ENCODE peak calls at places on chromosomes 16 and 17, in seven cellular contexts. One of them, this sample, is unnamed.

GRCh38 chr16:56344518-56345405 is 80.6 kb downstream of the AMFR start:
- DNase-seq in activated CD4-positive, alpha-beta T cell treated with anti-CD3 and anti-CD28 coated beads for 24 hours: no peak
- DNase-seq in GF-D8: no peak
- DNase-seq in GM04503: no peak
- DNase-seq in cardiac fibroblast: no peak
- DNase-seq in GM10248: no peak
- DNase-seq in anterior cingulate cortex: no peak
- DNase-seq in this sample: no peak

GRCh38 chr17:81509687-81510523 is 2.7 kb downstream of the ACTG1 start:
- DNase-seq in activated CD4-positive, alpha-beta T cell treated with anti-CD3 and anti-CD28 coated beads for 24 hours: no peak
- DNase-seq in GF-D8: no peak
- DNase-seq in cardiac fibroblast: peak
- DNase-seq in GM04503: no peak
- DNase-seq in GM10248: no peak
- DNase-seq in anterior cingulate cortex: no peak
- DNase-seq in this sample: no peak

GRCh38 chr16:53476867-53477266 is 26.1 kb downstream of the AKTIP start:
- DNase-seq in cardiac fibroblast: no peak
- DNase-seq in anterior cingulate cortex: no peak
- DNase-seq in GM10248: no peak
- DNase-seq in activated CD4-positive, alpha-beta T cell treated with anti-CD3 and anti-CD28 coated beads for 24 hours: no peak
- DNase-seq in GM04503: no peak
- DNase-seq in GF-D8: no peak
- DNase-seq in this sample: no peak

GRCh38 chr16:89958068-89958467 is 9.5 kb downstream of the DEF8 start:
- DNase-seq in activated CD4-positive, alpha-beta T cell treated with anti-CD3 and anti-CD28 coated beads for 24 hours: no peak
- DNase-seq in GM04503: no peak
- DNase-seq in GF-D8: no peak
- DNase-seq in anterior cingulate cortex: no peak
- DNase-seq in GM10248: peak
- DNase-seq in cardiac fibroblast: peak
- DNase-seq in this sample: no peak

GRCh38 chr17:29295420-29295819 is 1.5 kb upstream of the NUFIP2 start:
- DNase-seq in activated CD4-positive, alpha-beta T cell treated with anti-CD3 and anti-CD28 coated beads for 24 hours: no peak
- DNase-seq in GF-D8: no peak
- DNase-seq in GM10248: no peak
- DNase-seq in GM04503: no peak
- DNase-seq in cardiac fibroblast: no peak
- DNase-seq in anterior cingulate cortex: no peak
- DNase-seq in this sample: no peak

GRCh38 chr16:3472878-3473595 is 22.3 kb downstream of the C16orf90 start:
- DNase-seq in activated CD4-positive, alpha-beta T cell treated with anti-CD3 and anti-CD28 coated beads for 24 hours: no peak
- DNase-seq in GM04503: no peak
- DNase-seq in cardiac fibroblast: no peak
- DNase-seq in GM10248: no peak
- DNase-seq in anterior cingulate cortex: no peak
- DNase-seq in GF-D8: no peak
- DNase-seq in this sample: no peak

GRCh38 chr17:56879280-56879679 is 34.6 kb downstream of the TRIM25 start:
- DNase-seq in anterior cingulate cortex: no peak
- DNase-seq in GM04503: no peak
- DNase-seq in cardiac fibroblast: no peak
- DNase-seq in activated CD4-positive, alpha-beta T cell treated with anti-CD3 and anti-CD28 coated beads for 24 hours: no peak
- DNase-seq in GM10248: no peak
- DNase-seq in GF-D8: no peak
- DNase-seq in this sample: no peak

GRCh38 chr16:7137560-7138330 is 194.9 kb upstream of the RBFOX1 start:
- DNase-seq in GF-D8: no peak
- DNase-seq in anterior cingulate cortex: no peak
- DNase-seq in GM10248: no peak
- DNase-seq in cardiac fibroblast: no peak
- DNase-seq in activated CD4-positive, alpha-beta T cell treated with anti-CD3 and anti-CD28 coated beads for 24 hours: no peak
- DNase-seq in GM04503: no peak
- DNase-seq in this sample: no peak

GRCh38 chr17:79702071-79702470 is 28.7 kb upstream of the ENPP7 start:
- DNase-seq in GM04503: no peak
- DNase-seq in GF-D8: no peak
- DNase-seq in anterior cingulate cortex: no peak
- DNase-seq in cardiac fibroblast: no peak
- DNase-seq in activated CD4-positive, alpha-beta T cell treated with anti-CD3 and anti-CD28 coated beads for 24 hours: no peak
- DNase-seq in GM10248: no peak
- DNase-seq in this sample: no peak

GRCh38 chr17:65742433-65743312 is 181.2 kb upstream of the AXIN2 start:
- DNase-seq in activated CD4-positive, alpha-beta T cell treated with anti-CD3 and anti-CD28 coated beads for 24 hours: no peak
- DNase-seq in anterior cingulate cortex: no peak
- DNase-seq in GM04503: peak
- DNase-seq in GM10248: no peak
- DNase-seq in cardiac fibroblast: peak
- DNase-seq in GF-D8: no peak
- DNase-seq in this sample: no peak

GRCh38 chr16:72068930-72069329 is 5.9 kb downstream of the HPR start:
- DNase-seq in cardiac fibroblast: no peak
- DNase-seq in GF-D8: no peak
- DNase-seq in activated CD4-positive, alpha-beta T cell treated with anti-CD3 and anti-CD28 coated beads for 24 hours: no peak
- DNase-seq in GM04503: no peak
- DNase-seq in anterior cingulate cortex: no peak
- DNase-seq in GM10248: no peak
- DNase-seq in this sample: no peak

GRCh38 chr17:27367121-27367981 is 73.4 kb downstream of the WSB1 start:
- DNase-seq in GM04503: no peak
- DNase-seq in activated CD4-positive, alpha-beta T cell treated with anti-CD3 and anti-CD28 coated beads for 24 hours: no peak
- DNase-seq in anterior cingulate cortex: no peak
- DNase-seq in cardiac fibroblast: no peak
- DNase-seq in GF-D8: no peak
- DNase-seq in GM10248: no peak
- DNase-seq in this sample: no peak

GRCh38 chr17:31838641-31839225 is 20.3 kb downstream of the COPRS start:
- DNase-seq in cardiac fibroblast: peak
- DNase-seq in activated CD4-positive, alpha-beta T cell treated with anti-CD3 and anti-CD28 coated beads for 24 hours: no peak
- DNase-seq in GF-D8: no peak
- DNase-seq in GM04503: no peak
- DNase-seq in anterior cingulate cortex: no peak
- DNase-seq in GM10248: no peak
- DNase-seq in this sample: no peak

GRCh38 chr16:11400076-11400475 is 54.8 kb downstream of the RMI2 start:
- DNase-seq in activated CD4-positive, alpha-beta T cell treated with anti-CD3 and anti-CD28 coated beads for 24 hours: no peak
- DNase-seq in GM04503: no peak
- DNase-seq in anterior cingulate cortex: no peak
- DNase-seq in GM10248: no peak
- DNase-seq in cardiac fibroblast: no peak
- DNase-seq in GF-D8: no peak
- DNase-seq in this sample: no peak

GRCh38 chr16:805474-805873 is 4.9 kb upstream of the GNG13 start:
- DNase-seq in cardiac fibroblast: no peak
- DNase-seq in anterior cingulate cortex: no peak
- DNase-seq in GM10248: no peak
- DNase-seq in activated CD4-positive, alpha-beta T cell treated with anti-CD3 and anti-CD28 coated beads for 24 hours: no peak
- DNase-seq in GM04503: no peak
- DNase-seq in GF-D8: no peak
- DNase-seq in this sample: no peak

GRCh38 chr16:86355114-86355513 is 155.2 kb upstream of the FOXF1 start:
- DNase-seq in cardiac fibroblast: no peak
- DNase-seq in GM04503: no peak
- DNase-seq in anterior cingulate cortex: no peak
- DNase-seq in GF-D8: no peak
- DNase-seq in activated CD4-positive, alpha-beta T cell treated with anti-CD3 and anti-CD28 coated beads for 24 hours: no peak
- DNase-seq in GM10248: no peak
- DNase-seq in this sample: no peak